ENCODE peak calls at places on chromosomes 3 and 15, in nine cellular contexts. L is COR-L47; C is NCI-H446 treated with DMSO at 0.1 percent for 48 hours; U is IMR-90; G is fibroblast of the conjunctiva; Q is stimulated activated CD4-positive, alpha-beta T cell treated with anti-CD3 and anti-CD28 coated beads, Interleukin-2, amount 100 ng/mL, for 24 hours; X is SHP77; N is A172; P is dorsolateral prefrontal cortex. I is an unnamed sample.

GRCh38 chr15:56019819-56020218 is 26.4 kb upstream of the NEDD4 start:
- DNase-seq in L (no peak), C (no peak), U (no peak), G (no peak), Q (no peak), X (no peak), N (no peak), P (no peak), I (no peak)

GRCh38 chr15:33226559-33227181 is 32.2 kb upstream of the FMN1 start:
- DNase-seq in L (peak; percentile 87), C (no peak), U (no peak), G (no peak), Q (peak; percentile 49), X (peak; percentile 20), N (peak; percentile 88), P (no peak), I (no peak)

GRCh38 chr3:64668582-64669510 is 19.0 kb downstream of the ADAMTS9 start:
- DNase-seq in L (no peak), C (no peak), U (no peak), G (no peak), Q (no peak), X (no peak), N (no peak), P (no peak), I (no peak)

GRCh38 chr3:171558183-171558696 is 98.0 kb upstream of the TNIK start:
- DNase-seq in L (no peak), C (no peak), U (no peak), G (no peak), Q (no peak), X (no peak), N (no peak), P (no peak), I (no peak)

GRCh38 chr3:159978353-159978752 is 10.3 kb upstream of the IL12A start:
- DNase-seq in L (no peak), C (no peak), U (no peak), G (no peak), Q (no peak), X (no peak), N (no peak), P (no peak), I (no peak)

GRCh38 chr3:144350125-144350524 is 378.5 kb downstream of the DIPK2A start:
- DNase-seq in L (no peak), C (no peak), U (no peak), G (no peak), Q (no peak), X (no peak), N (no peak), P (no peak), I (no peak)

GRCh38 chr3:25664066-25664809 is 469 bp downstream of the TOP2B start:
- DNase-seq in L (no peak), C (no peak), U (peak; percentile 41), G (no peak), Q (peak; percentile 74), X (no peak), N (no peak), P (peak; percentile 53), I (peak; percentile 42)

GRCh38 chr3:16825617-16826204 is 59.0 kb upstream of the PLCL2 start:
- DNase-seq in L (no peak), C (no peak), U (no peak), G (no peak), Q (no peak), X (no peak), N (no peak), P (no peak), I (no peak)

GRCh38 chr15:52171386-52171785 is 19.8 kb downstream of the GNB5 start:
- DNase-seq in L (no peak), C (no peak), U (peak; percentile 24), G (no peak), Q (no peak), X (no peak), N (no peak), P (no peak), I (peak; percentile 30)

GRCh38 chr3:103056552-103056951 is 621.7 kb downstream of the ZPLD1 start:
- DNase-seq in L (no peak), C (no peak), U (no peak), G (no peak), Q (no peak), X (no peak), N (no peak), P (no peak), I (no peak)

GRCh38 chr3:9079674-9080073 is 116.4 kb upstream of the RAD18 start:
- DNase-seq in L (no peak), C (no peak), U (no peak), G (no peak), Q (no peak), X (no peak), N (no peak), P (no peak), I (no peak)

GRCh38 chr3:157754415-157754814 is 251.2 kb upstream of the VEPH1 start:
- DNase-seq in L (peak; percentile 74), C (no peak), U (no peak), G (no peak), Q (no peak), X (no peak), N (no peak), P (no peak), I (peak; percentile 3)

GRCh38 chr3:171454026-171454425 is 6.2 kb downstream of the TNIK start:
- DNase-seq in L (no peak), C (no peak), U (no peak), G (no peak), Q (no peak), X (no peak), N (no peak), P (no peak), I (no peak)

GRCh38 chr15:67828379-67828968 is 3.2 kb downstream of the SKOR1 start:
- DNase-seq in L (no peak), C (no peak), U (no peak), G (no peak), Q (peak; percentile 8), X (no peak), N (no peak), P (peak; percentile 9), I (no peak)

GRCh38 chr3:550481-550880 is 353.9 kb downstream of the CHL1 start:
- DNase-seq in L (no peak), C (no peak), U (no peak), G (no peak), Q (no peak), X (no peak), N (no peak), P (no peak), I (no peak)

GRCh38 chr15:73924258-73924921 is 1.9 kb upstream of the LOXL1 start:
- DNase-seq in L (no peak), C (peak; percentile 81), U (peak; percentile 92), G (peak; percentile 88), Q (peak; percentile 19), X (no peak), N (peak; percentile 79), P (no peak), I (peak; percentile 84)

GRCh38 chr3:112519424-112520001 is 20.2 kb upstream of the BTLA start:
- DNase-seq in L (peak; percentile 74), C (peak; percentile 22), U (peak; percentile 78), G (peak; percentile 61), Q (no peak), X (peak; percentile 42), N (peak; percentile 69), P (no peak), I (peak; percentile 91)

GRCh38 chr15:27082019-27082418 is 111.0 kb downstream of the GABRG3 start:
- DNase-seq in L (no peak), C (no peak), U (no peak), G (no peak), Q (no peak), X (no peak), N (no peak), P (no peak), I (no peak)

GRCh38 chr15:79923068-79923514 is 26.3 kb upstream of the MTHFS start:
- DNase-seq in L (peak; percentile 54), C (no peak), U (peak; percentile 39), G (no peak), Q (peak; percentile 76), X (peak; percentile 23), N (peak; percentile 20), P (no peak), I (peak; percentile 42)

GRCh38 chr3:117708601-117709000 is 999.0 kb downstream of the TUSC7 start:
- DNase-seq in L (no peak), C (no peak), U (peak; percentile 53), G (no peak), Q (no peak), X (no peak), N (no peak), P (no peak), I (no peak)

GRCh38 chr3:29693863-29694262 is 413.0 kb downstream of the RBMS3 start:
- DNase-seq in L (no peak), C (no peak), U (peak; percentile 87), G (peak; percentile 75), Q (no peak), X (no peak), N (peak; percentile 93), P (no peak), I (peak; percentile 98)

GRCh38 chr3:23746473-23746872 is 59.3 kb upstream of the UBE2E1 start:
- DNase-seq in L (no peak), C (no peak), U (no peak), G (no peak), Q (no peak), X (no peak), N (no peak), P (no peak), I (no peak)

GRCh38 chr3:124558898-124559649 is 171.2 kb upstream of the UMPS start:
- DNase-seq in L (peak; percentile 86), C (peak; percentile 95), U (peak; percentile 96), G (peak; percentile 93), Q (no peak), X (peak; percentile 16), N (peak; percentile 98), P (peak; percentile 40), I (peak; percentile 97)

GRCh38 chr3:13379191-13379830 is 40.8 kb downstream of the NUP210 start:
- DNase-seq in L (no peak), C (no peak), U (peak; percentile 84), G (no peak), Q (no peak), X (no peak), N (peak; percentile 84), P (no peak), I (peak; percentile 58)

GRCh38 chr15:72857331-72858065 is 73.9 kb upstream of the ADPGK start:
- DNase-seq in L (no peak), C (no peak), U (no peak), G (no peak), Q (no peak), X (no peak), N (no peak), P (no peak), I (no peak)

GRCh38 chr3:72011495-72011894 is 226.5 kb upstream of the PROK2 start:
- DNase-seq in L (peak; percentile 1), C (peak; percentile 22), U (peak; percentile 62), G (no peak), Q (no peak), X (no peak), N (no peak), P (no peak), I (peak; percentile 72)

GRCh38 chr15:51661072-51661471 is 20.2 kb upstream of the SCG3 start:
- DNase-seq in L (no peak), C (no peak), U (no peak), G (no peak), Q (no peak), X (no peak), N (no peak), P (no peak), I (no peak)

GRCh38 chr3:291028-291427 is 94.5 kb downstream of the CHL1 start:
- DNase-seq in L (no peak), C (no peak), U (no peak), G (no peak), Q (no peak), X (no peak), N (no peak), P (no peak), I (no peak)

GRCh38 chr15:56160966-56161365 is 82.7 kb downstream of the RFX7 start:
- DNase-seq in L (no peak), C (no peak), U (peak; percentile 14), G (peak; percentile 10), Q (no peak), X (no peak), N (no peak), P (no peak), I (peak; percentile 18)

GRCh38 chr3:154552338-154552737 is 122.3 kb upstream of the GPR149 start:
- DNase-seq in L (no peak), C (no peak), U (no peak), G (no peak), Q (no peak), X (no peak), N (no peak), P (no peak), I (no peak)

GRCh38 chr15:99564221-99565030 is 1.4 kb upstream of the MEF2A start:
- DNase-seq in L (no peak), C (peak; percentile 18), U (peak; percentile 13), G (no peak), Q (no peak), X (no peak), N (no peak), P (no peak), I (peak; percentile 26)